ENCODE peak calls at places on chromosomes 1 and 21, in eight cellular contexts. L, I, K, U, H, V, E and Q are unnamed samples.

GRCh38 chr1:12087797-12088314 is 24.8 kb downstream of the TNFRSF8 start:
- DNase-seq in L (no peak), I (no peak), K (no peak), U (no peak), H (no peak), V (no peak), E (no peak), Q (no peak)

GRCh38 chr1:205440476-205441317 is 15.1 kb downstream of the BLACAT1 start:
- DNase-seq in L (peak; percentile 96), I (peak; percentile 79), K (peak; percentile 32), U (peak; percentile 50), H (no peak), V (peak; percentile 98), E (peak; percentile 9), Q (no peak)

GRCh38 chr1:3491291-3492246 is 37.1 kb downstream of the ARHGEF16 start:
- DNase-seq in L (peak; percentile 52), I (peak; percentile 77), K (peak; percentile 81), U (peak; percentile 47), H (no peak), V (peak; percentile 62), E (peak; percentile 26), Q (no peak)

GRCh38 chr1:166489670-166490436 is 323.1 kb upstream of the FAM78B start:
- DNase-seq in L (peak; percentile 32), I (peak; percentile 36), K (peak; percentile 7), U (peak; percentile 1), H (no peak), V (peak; percentile 84), E (peak; percentile 63), Q (peak; percentile 61)

GRCh38 chr21:33230518-33231324 is 983 bp downstream of the IFNAR2 start:
- DNase-seq in L (peak; percentile 91), I (peak; percentile 58), K (no peak), U (peak; percentile 80), H (no peak), V (peak; percentile 42), E (peak; percentile 45), Q (peak; percentile 81)

GRCh38 chr1:214310777-214311690 is 30.1 kb downstream of the SMYD2 start:
- DNase-seq in L (no peak), I (no peak), K (no peak), U (no peak), H (no peak), V (no peak), E (no peak), Q (no peak)

GRCh38 chr21:28719731-28720130 is 272.9 kb downstream of the LTN1 start:
- DNase-seq in L (no peak), I (no peak), K (no peak), U (no peak), H (no peak), V (no peak), E (no peak), Q (no peak)

GRCh38 chr1:94974224-94974623 is 47.3 kb upstream of the CNN3 start:
- DNase-seq in L (no peak), I (no peak), K (no peak), U (peak; percentile 66), H (no peak), V (no peak), E (peak; percentile 88), Q (no peak)

GRCh38 chr1:20717452-20718342 is at the start of gene KIF17:
- DNase-seq in L (peak; percentile 58), I (peak; percentile 82), K (peak; percentile 37), U (peak; percentile 84), H (peak; percentile 37), V (peak; percentile 77), E (peak; percentile 83), Q (no peak)

GRCh38 chr1:175129997-175130648 is 62.5 kb downstream of the KIAA0040 start:
- DNase-seq in L (no peak), I (no peak), K (no peak), U (no peak), H (no peak), V (no peak), E (no peak), Q (no peak)

GRCh38 chr1:119782541-119783338 is 14.0 kb upstream of the HMGCS2 start:
- DNase-seq in L (peak; percentile 83), I (no peak), K (no peak), U (peak; percentile 18), H (no peak), V (no peak), E (no peak), Q (no peak)

GRCh38 chr1:43232482-43232881 is 37.3 kb upstream of the TMEM125 start:
- DNase-seq in L (no peak), I (no peak), K (no peak), U (no peak), H (no peak), V (no peak), E (no peak), Q (no peak)

GRCh38 chr21:45259206-45259795 is 28.4 kb downstream of the POFUT2 start:
- DNase-seq in L (no peak), I (no peak), K (no peak), U (no peak), H (no peak), V (no peak), E (no peak), Q (peak; percentile 59)

GRCh38 chr1:178609015-178609414 is 96.1 kb downstream of the TEX35 start:
- DNase-seq in L (peak; percentile 83), I (no peak), K (no peak), U (peak; percentile 52), H (peak; percentile 28), V (no peak), E (peak; percentile 75), Q (no peak)

GRCh38 chr1:44924835-44925464 is 61.4 kb downstream of the EIF2B3 start:
- DNase-seq in L (peak; percentile 82), I (no peak), K (no peak), U (peak; percentile 84), H (peak; percentile 56), V (peak; percentile 31), E (peak; percentile 86), Q (no peak)

GRCh38 chr1:90175490-90176157 is 180.7 kb downstream of the ZNF326 start:
- DNase-seq in L (peak; percentile 82), I (no peak), K (no peak), U (no peak), H (peak; percentile 21), V (no peak), E (no peak), Q (no peak)

GRCh38 chr1:9481048-9481447 is 58.2 kb upstream of the SLC25A33 start:
- DNase-seq in L (no peak), I (no peak), K (no peak), U (no peak), H (no peak), V (no peak), E (no peak), Q (no peak)

GRCh38 chr1:1841575-1841991 is 49.3 kb downstream of the GNB1 start:
- DNase-seq in L (no peak), I (no peak), K (no peak), U (peak; percentile 35), H (peak; percentile 43), V (no peak), E (peak; percentile 83), Q (no peak)
- H3K4me3 ChIP-seq in L (no peak overlapping the region), I (no peak overlapping the region), K (no peak overlapping the region), U (no peak overlapping the region), H (no peak overlapping the region), V (no peak overlapping the region), E (peak overlapping the region; percentile 19), Q (no peak overlapping the region)

DNA sequence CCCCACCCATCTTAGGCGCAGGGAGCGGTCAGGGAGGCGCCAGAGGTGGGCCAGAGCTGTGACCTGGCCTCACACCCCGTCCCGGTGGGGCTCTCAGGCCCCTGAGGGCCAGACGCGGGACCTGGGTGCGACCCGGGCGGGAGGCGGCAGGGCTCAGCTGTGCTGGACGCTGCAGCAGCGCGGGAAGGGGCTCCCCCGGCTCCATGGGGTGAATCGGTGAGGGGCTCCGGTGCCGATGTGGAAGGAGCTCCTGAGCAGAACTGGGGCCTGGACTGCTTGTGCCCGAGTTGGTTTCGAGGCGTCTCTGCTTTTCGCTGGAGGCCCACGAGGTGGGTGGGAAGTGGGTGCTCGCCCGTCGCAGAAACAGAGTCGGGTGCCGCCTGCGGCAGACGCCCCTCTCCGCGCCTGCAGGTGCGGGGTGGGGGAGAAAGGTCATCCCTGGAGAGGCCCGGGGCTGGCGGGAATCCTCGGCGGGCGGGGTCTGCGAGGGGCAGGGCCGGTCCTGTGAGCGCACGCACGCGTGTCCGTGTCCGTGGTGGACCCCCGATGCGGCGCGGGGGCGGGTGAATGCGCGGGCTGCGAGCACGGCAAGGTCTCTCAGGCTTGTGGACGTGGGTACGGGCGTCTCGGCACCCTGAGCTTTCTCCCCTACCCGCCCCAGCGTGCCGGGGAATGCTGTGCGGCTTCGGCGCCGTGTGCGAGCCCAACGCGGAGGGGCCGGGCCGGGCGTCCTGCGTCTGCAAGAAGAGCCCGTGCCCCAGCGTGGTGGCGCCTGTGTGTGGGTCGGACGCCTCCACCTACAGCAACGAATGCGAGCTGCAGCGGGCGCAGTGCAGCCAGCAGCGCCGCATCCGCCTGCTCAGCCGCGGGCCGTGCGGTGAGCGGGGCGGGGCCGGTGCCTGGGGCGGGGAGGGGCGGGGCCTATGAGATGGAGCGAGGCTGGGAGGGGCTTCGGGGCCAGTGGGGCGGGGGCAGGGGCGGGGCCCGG is 20.4 kb downstream of the AGRN start:
- DNase-seq in L (peak; percentile 81), I (peak; percentile 69), K (peak; percentile 67), U (peak; percentile 87), H (peak; percentile 64), V (peak; percentile 74), E (peak; percentile 89), Q (no peak)
- H3K4me3 ChIP-seq in L (no peak overlapping the region), I (peak overlapping the region; percentile 29), K (peak overlapping the region; percentile 57), U (peak overlapping the region; percentile 43), H (peak overlapping the region; percentile 48), V (peak overlapping the region; percentile 40), E (peak overlapping the region; percentile 49), Q (peak overlapping the region; percentile 74)

DNA sequence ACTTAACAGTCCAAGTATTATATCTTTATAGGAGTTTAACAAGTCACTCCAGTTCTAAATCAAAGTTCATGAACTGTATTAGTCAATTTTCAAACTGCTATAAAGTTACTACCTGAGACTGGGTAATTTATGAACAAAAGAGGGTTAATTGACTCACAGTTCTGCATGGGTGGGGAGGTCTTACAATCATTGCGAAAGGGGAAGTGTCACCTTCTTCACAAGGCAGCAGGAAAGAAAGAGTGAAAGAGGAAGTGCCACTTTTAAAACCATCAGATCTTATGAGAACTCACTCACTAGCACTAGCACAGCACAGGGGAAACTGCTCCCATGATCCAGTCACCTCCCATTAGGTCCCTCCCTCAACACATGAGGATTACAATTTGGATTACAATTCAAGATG is 70.0 kb downstream of the CLCA4 start:
- DNase-seq in L (peak; percentile 94), I (no peak), K (no peak), U (no peak), H (no peak), V (peak; percentile 90), E (no peak), Q (no peak)
- H3K4me3 ChIP-seq in L (no peak overlapping the region), I (no peak overlapping the region), K (no peak overlapping the region), U (no peak overlapping the region), H (no peak overlapping the region), V (no peak overlapping the region), E (no peak overlapping the region), Q (no peak overlapping the region)

DNA sequence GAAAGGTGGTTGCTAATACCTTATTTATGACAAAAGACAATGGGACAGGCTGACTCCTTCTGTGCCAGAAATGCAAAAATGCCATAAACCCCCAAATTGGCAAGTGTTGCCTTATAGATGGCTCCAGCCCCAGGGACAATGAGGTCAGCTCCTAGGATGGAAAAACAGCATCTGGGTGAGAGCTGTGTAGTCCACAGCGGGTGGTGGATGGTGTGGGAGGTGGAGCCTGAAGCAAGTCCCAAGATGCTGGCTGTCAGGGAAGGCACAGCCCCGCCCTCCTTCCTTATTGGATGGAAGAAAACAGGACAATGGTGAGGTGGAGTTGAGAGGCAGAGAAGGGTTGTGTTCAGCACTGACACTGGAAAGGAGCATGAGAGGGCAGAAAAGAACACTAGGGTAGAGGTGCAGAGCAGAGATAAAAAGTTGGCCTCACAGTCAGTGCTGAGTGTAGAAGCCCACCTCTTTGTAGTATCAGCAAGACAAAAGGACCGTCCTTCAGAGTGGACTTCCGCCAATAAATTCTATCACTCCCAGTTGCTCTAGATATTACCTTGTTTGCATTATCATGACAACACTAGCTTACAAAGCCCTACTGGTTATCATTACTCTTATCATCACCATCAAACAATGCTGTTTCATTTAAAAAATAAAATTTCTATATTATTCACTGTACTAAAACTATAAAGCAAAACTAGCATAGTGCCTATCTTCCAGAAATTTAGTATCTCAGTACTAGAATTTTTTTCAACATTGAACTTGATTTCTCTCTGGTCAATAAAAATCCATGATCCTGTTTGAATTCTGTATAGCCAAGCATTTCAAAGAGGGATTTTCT is 3.7 kb upstream of the SDE2 start:
- DNase-seq in L (peak; percentile 21), I (peak; percentile 77), K (no peak), U (peak; percentile 21), H (no peak), V (no peak), E (no peak), Q (peak; percentile 23)
- H3K4me3 ChIP-seq in L (no peak overlapping the region), I (peak overlapping the region; percentile 11), K (no peak overlapping the region), U (no peak overlapping the region), H (no peak overlapping the region), V (no peak overlapping the region), E (no peak overlapping the region), Q (no peak overlapping the region)